ENCODE peak calls at places on chromosome 4, in nine cellular contexts. B is breast epithelium, S is K562, U is lower leg skin, N is body of pancreas, O is HCT116, J is uterus, T is A549, K is H1. H is an unnamed sample.

GRCh38 chr4:27001398-27002164 is 140.9 kb downstream of the STIM2 start:
- DNase-seq in S (no peak), J (no peak), O (no peak), B (no peak), N (no peak), K (no peak), T (no peak), U (no peak), H (no peak)

GRCh38 chr4:26687728-26688127 is 103.8 kb downstream of the TBC1D19 start:
- DNase-seq in B (no peak), S (no peak), U (no peak), O (no peak), N (no peak), T (no peak), J (no peak), K (no peak), H (no peak)

GRCh38 chr4:100968046-100968445 is 379.3 kb downstream of the PPP3CA start:
- DNase-seq in N (no peak), O (no peak), T (no peak), S (no peak), B (no peak), K (no peak), U (no peak), J (no peak), H (no peak)

GRCh38 chr4:8173641-8174242 is 15.1 kb upstream of the ABLIM2 start:
- DNase-seq in N (no peak), B (no peak), U (no peak), T (no peak), J (no peak), S (no peak), O (no peak), K (no peak), H (no peak)

GRCh38 chr4:80202190-80202711 is 4.9 kb downstream of the PRDM8 start:
- DNase-seq in B (no peak), O (no peak), T (peak; percentile 63), J (peak; percentile 85), K (peak; percentile 94), S (no peak), N (peak; percentile 88), U (peak; percentile 69), H (peak; percentile 17)

GRCh38 chr4:11368701-11369115 is 60.0 kb downstream of the HS3ST1 start:
- DNase-seq in K (no peak), J (no peak), O (no peak), B (no peak), U (no peak), S (no peak), N (no peak), T (no peak), H (no peak)

GRCh38 chr4:117660668-117661067 is 373.6 kb upstream of the NDST3 start:
- DNase-seq in S (no peak), T (no peak), U (no peak), B (no peak), J (no peak), O (no peak), N (no peak), K (no peak), H (no peak)

GRCh38 chr4:176333076-176333475 is 13.3 kb downstream of the SPCS3 start:
- DNase-seq in U (no peak), N (no peak), K (no peak), B (no peak), O (no peak), T (no peak), S (no peak), J (no peak), H (no peak)

GRCh38 chr4:168639914-168640313 is 143.1 kb downstream of the PALLD start:
- DNase-seq in B (no peak), O (no peak), S (no peak), J (no peak), U (no peak), K (no peak), N (no peak), T (no peak), H (no peak)

GRCh38 chr4:31655328-31655727 is 935.2 kb downstream of the PCDH7 start:
- DNase-seq in S (no peak), T (no peak), K (no peak), B (no peak), N (no peak), O (no peak), J (no peak), U (no peak), H (no peak)

GRCh38 chr4:189420488-189420887 is 520.2 kb upstream of the FRG1 start:
- DNase-seq in B (no peak), J (no peak), K (no peak), T (no peak), S (no peak), U (no peak), O (no peak), N (no peak), H (no peak)

GRCh38 chr4:119317996-119318395 is 3.9 kb downstream of the FABP2 start:
- DNase-seq in J (no peak), O (no peak), S (no peak), B (no peak), N (no peak), U (no peak), K (no peak), T (no peak), H (no peak)

GRCh38 chr4:134027931-134028330 is 173.7 kb downstream of the PABPC4L start:
- DNase-seq in K (no peak), T (no peak), N (no peak), U (no peak), B (no peak), S (no peak), O (peak; percentile 12), J (no peak), H (no peak)

GRCh38 chr4:15779336-15779735 is 1.2 kb downstream of the CD38 start:
- DNase-seq in U (peak; percentile 51), O (no peak), K (peak; percentile 53), T (peak; percentile 49), S (no peak), N (peak; percentile 16), J (peak; percentile 31), B (no peak), H (no peak)

GRCh38 chr4:173529505-173530325 is at the start of gene HAND2:
- DNase-seq in S (peak; percentile 45), O (no peak), K (peak; percentile 72), J (peak; percentile 96), U (peak; percentile 71), T (peak; percentile 60), B (no peak), N (no peak), H (no peak)

GRCh38 chr4:59553063-59553738 is 1646.9 kb upstream of the ADGRL3 start:
- DNase-seq in T (peak; percentile 28), J (no peak), O (no peak), S (no peak), K (no peak), N (no peak), B (no peak), U (no peak), H (no peak)

DNA sequence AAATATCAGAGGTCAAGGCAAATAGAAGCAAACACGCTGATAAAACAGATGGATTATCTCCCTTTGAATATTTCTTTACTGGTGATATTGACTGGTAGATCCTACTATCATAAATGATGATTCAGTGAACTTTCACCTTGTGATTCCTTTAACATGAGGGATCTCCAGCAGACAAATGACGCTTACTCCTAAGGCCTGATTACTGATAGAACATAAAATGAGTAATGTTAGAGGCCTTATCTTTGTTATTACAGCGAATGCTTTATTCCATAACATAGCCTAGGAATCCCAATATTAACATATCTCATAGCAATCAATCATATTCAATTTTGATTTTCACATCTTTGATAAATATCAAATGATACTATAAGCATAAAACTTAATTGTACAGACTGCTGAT is 152.3 kb downstream of the SLC10A7 start:
- DNase-seq in J (no peak), T (no peak), K (no peak), U (no peak), S (no peak), N (no peak), B (no peak), O (no peak), H (no peak)
- TF ChIP-seq POLR2A in J (no peak), T (no peak), K (no peak), U (no peak), S (no peak), N (no peak), B (no peak), O (no peak), H (no peak)

GRCh38 chr4:87239821-87240220 is 19.4 kb upstream of the KLHL8 start:
- DNase-seq in S (no peak), B (no peak), N (no peak), U (no peak), T (no peak), K (no peak), O (no peak), J (no peak), H (no peak)
- H3K4me3 ChIP-seq in S (no peak overlapping the region), B (no peak overlapping the region), N (no peak overlapping the region), U (no peak overlapping the region), T (peak overlapping the region; percentile 33), K (no peak overlapping the region), O (no peak overlapping the region), J (no peak overlapping the region), H (no peak overlapping the region)

GRCh38 chr4:898869-899555 is 33.1 kb downstream of the GAK start:
- DNase-seq in J (no peak), S (no peak), N (no peak), T (no peak), K (no peak), O (no peak), B (no peak), U (no peak), H (no peak)
- TF ChIP-seq POLR2A in J (no peak), S (no peak), N (no peak), T (no peak), K (no peak), O (no peak), B (no peak), U (no peak), H (no peak)

GRCh38 chr4:6945052-6945409 is 35.4 kb downstream of the TBC1D14 start:
- DNase-seq in T (no peak), J (no peak), B (no peak), U (no peak), K (no peak), O (no peak), N (no peak), S (no peak), H (no peak)

GRCh38 chr4:6946497-6946896 is 36.9 kb downstream of the TBC1D14 start:
- DNase-seq in U (no peak), J (no peak), N (no peak), B (no peak), S (no peak), O (no peak), K (no peak), T (no peak), H (no peak)

GRCh38 chr4:6951880-6952381 is 42.3 kb downstream of the TBC1D14 start:
- DNase-seq in S (peak; percentile 57), T (no peak), K (no peak), B (no peak), N (no peak), O (no peak), J (no peak), U (no peak), H (no peak)

GRCh38 chr4:6944311-6945051 is 34.9 kb downstream of the TBC1D14 start:
- DNase-seq in J (no peak), B (no peak), T (no peak), O (no peak), K (no peak), U (no peak), S (no peak), N (no peak), H (no peak)

DNA sequence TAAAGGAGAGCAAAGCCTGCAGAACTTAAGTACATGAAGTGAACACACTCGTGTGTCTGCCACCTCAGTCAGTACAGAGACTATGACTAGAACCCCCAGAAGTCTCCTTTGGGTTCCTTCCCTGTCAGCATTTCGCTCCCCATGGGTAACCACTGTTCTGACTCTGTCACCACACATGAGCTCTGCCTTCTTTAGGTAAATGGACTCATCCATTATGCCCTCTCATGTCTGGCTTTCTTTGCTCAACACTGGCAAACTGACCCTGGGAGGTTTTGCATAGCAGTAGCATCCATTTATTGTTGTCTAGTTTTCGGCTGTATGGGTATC is 38.5 kb downstream of the TBC1D14 start:
- DNase-seq in T (no peak), K (no peak), J (no peak), B (no peak), S (no peak), U (no peak), N (no peak), O (no peak), H (no peak)
- H3K4me3 ChIP-seq in T (no peak overlapping the region), K (no peak overlapping the region), J (no peak overlapping the region), B (no peak overlapping the region), S (no peak overlapping the region), U (no peak overlapping the region), N (no peak overlapping the region), O (no peak overlapping the region), H (no peak overlapping the region)